ENCODE peak calls at places on chromosomes 6 and 20, in five cellular contexts. D is neural progenitor cell, L is glutamatergic neuron, R is astrocyte of the spinal cord, G is tibial artery. B is an unnamed sample.
A peak's percentile ranks its signal among the peaks of the same experiment; 100 is the strongest.

GRCh38 chr6:131288214-131288613 is 152.9 kb downstream of the AKAP7 start:
- DNase-seq in D (no peak), R (no peak), G (no peak), L (no peak), B (no peak)

GRCh38 chr6:69610073-69610472 is 186.7 kb downstream of the LMBRD1 start:
- DNase-seq in L (no peak), G (no peak), D (no peak), R (no peak), B (no peak)

GRCh38 chr6:170269151-170269872 is 21.6 kb downstream of the DLL1 start:
- DNase-seq in G (no peak), D (peak; percentile 42), R (no peak), L (no peak), B (no peak)

GRCh38 chr6:110401585-110402176 is 13.7 kb downstream of the DDO start:
- DNase-seq in R (no peak), D (no peak), G (no peak), L (no peak), B (no peak)

GRCh38 chr6:134740473-134741192 is 209.3 kb downstream of the ALDH8A1 start:
- DNase-seq in D (no peak), G (no peak), R (peak; percentile 71), L (no peak), B (no peak)

GRCh38 chr6:167093922-167094432 is 28.9 kb upstream of the CCR6 start:
- DNase-seq in G (no peak), D (no peak), L (no peak), R (no peak), B (no peak)

GRCh38 chr20:13525225-13525940 is 113.3 kb downstream of the TASP1 start:
- DNase-seq in L (no peak), G (no peak), R (peak; percentile 81), D (peak; percentile 7), B (no peak)

GRCh38 chr6:129491436-129491835 is 218.5 kb downstream of the ARHGAP18 start:
- DNase-seq in D (no peak), G (no peak), R (no peak), L (no peak), B (no peak)

GRCh38 chr6:94658929-94659328 is 918.4 kb upstream of the MANEA start:
- DNase-seq in R (no peak), G (no peak), D (no peak), L (no peak), B (no peak)

GRCh38 chr6:112311950-112312547 is 35.1 kb upstream of the RFPL4B start:
- DNase-seq in L (no peak), D (peak; percentile 32), R (peak; percentile 55), G (no peak), B (no peak)

GRCh38 chr6:47308223-47308567 is 1.5 kb downstream of the TNFRSF21 start:
- DNase-seq in R (peak; percentile 19), G (no peak), L (no peak), D (peak; percentile 51), B (no peak)

GRCh38 chr6:163814494-163815364 is 400.2 kb downstream of the QKI start:
- DNase-seq in L (no peak), D (no peak), G (peak; percentile 28), R (peak; percentile 78), B (no peak)

GRCh38 chr6:26043389-26044139 is 43.7 kb upstream of the HFE start:
- DNase-seq in L (no peak), R (peak; percentile 99), G (peak; percentile 83), D (no peak), B (no peak)

GRCh38 chr6:3977875-3978711 is 100.8 kb downstream of the FAM217A start:
- DNase-seq in G (peak; percentile 46), R (peak; percentile 96), D (peak; percentile 53), L (no peak), B (no peak)

GRCh38 chr20:48797275-48797825 is 30.4 kb downstream of the PREX1 start:
- DNase-seq in R (no peak), G (peak; percentile 63), D (peak; percentile 21), L (no peak), B (no peak)

GRCh38 chr6:136344420-136344819 is 54.8 kb upstream of the BCLAF1 start:
- DNase-seq in G (no peak), L (no peak), R (peak; percentile 80), D (no peak), B (no peak)

GRCh38 chr6:156126535-156126934 is 650.6 kb upstream of the ARID1B start:
- DNase-seq in D (no peak), L (no peak), G (no peak), R (no peak), B (no peak)

GRCh38 chr6:129073651-129074419 is 190.9 kb downstream of the LAMA2 start:
- DNase-seq in L (no peak), D (no peak), G (no peak), R (peak; percentile 14), B (no peak)

GRCh38 chr6:125869427-125869826 is 78.7 kb downstream of the NCOA7 start:
- DNase-seq in R (no peak), L (no peak), D (no peak), G (no peak), B (no peak)

GRCh38 chr6:2257358-2257757 is 12.0 kb upstream of the GMDS start:
- DNase-seq in G (no peak), D (no peak), L (no peak), R (no peak), B (no peak)

GRCh38 chr6:104527761-104528415 is 331.8 kb downstream of the HACE1 start:
- DNase-seq in D (peak; percentile 54), G (peak; percentile 47), R (peak; percentile 34), L (peak; percentile 24), B (no peak)
- TF ChIP-seq CTCF in D (peak; percentile 64), G (peak; percentile 31), R (peak; percentile 45), L (no peak), B (peak; percentile 62)

GRCh38 chr6:5894357-5894756 is 112.4 kb downstream of the NRN1 start:
- DNase-seq in D (no peak), R (no peak), G (no peak), L (no peak), B (no peak)
- TF ChIP-seq CTCF in D (no peak), R (no peak), G (no peak), L (no peak), B (no peak)

DNA sequence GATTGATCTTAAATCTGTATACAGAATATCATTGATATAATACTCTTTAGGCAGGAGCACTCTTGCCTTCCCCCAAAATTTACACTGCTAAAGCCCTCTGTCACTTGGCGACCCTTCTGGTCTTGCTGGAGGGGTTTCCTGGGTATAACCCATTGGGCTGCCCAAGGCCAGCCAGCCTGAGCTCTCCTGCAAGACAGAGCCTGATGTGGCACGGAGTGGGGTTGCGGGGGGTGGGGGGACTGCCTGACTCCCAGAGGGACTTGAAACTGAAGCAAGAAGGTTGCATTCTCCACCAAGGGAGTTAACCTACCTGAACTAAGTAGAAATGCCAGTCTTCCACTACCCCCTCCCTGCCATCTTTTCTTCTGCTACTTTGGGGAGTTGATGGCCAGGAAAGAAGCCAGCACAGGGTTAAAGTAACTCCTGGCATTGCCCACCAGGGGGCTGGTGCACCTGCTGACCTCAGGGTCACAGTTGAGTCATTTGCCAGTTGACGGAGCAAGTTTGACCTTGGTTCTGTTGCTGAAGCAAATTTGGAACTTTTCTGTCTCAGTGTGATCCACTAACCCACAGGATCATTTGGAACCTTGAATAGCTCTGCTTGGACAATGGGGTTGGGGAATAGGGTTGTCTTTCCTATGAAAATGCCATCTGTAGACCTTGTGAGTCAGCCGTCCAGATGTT is 79.4 kb downstream of the ASXL1 start:
- DNase-seq in D (no peak), G (no peak), L (no peak), R (no peak), B (no peak)
- TF ChIP-seq CTCF in D (peak; percentile 48), G (no peak), L (peak; percentile 77), R (peak; percentile 31), B (peak; percentile 67)

GRCh38 chr6:142942805-142943227 is 2.2 kb downstream of the HIVEP2 start:
- DNase-seq in G (no peak), L (no peak), R (peak; percentile 62), D (no peak), B (no peak)
- TF ChIP-seq CTCF in G (peak; percentile 43), L (peak; percentile 87), R (peak; percentile 33), D (peak; percentile 43), B (peak; percentile 72)